ENCODE peak calls at places on chromosomes 3 and 15, in nine cellular contexts. One of them, this sample, is unnamed.

GRCh38 chr15:49101536-49101935 is 53.9 kb downstream of the COPS2 start:
- DNase-seq in hypothalamus: no peak
- DNase-seq in amniotic stem cell: peak
- DNase-seq in GM12864: no peak
- DNase-seq in AG08395: peak
- DNase-seq in stimulated activated CD8-positive, alpha-beta memory T cell treated with anti-CD3 and anti-CD28 coated beads, Interleukin-15, amount 100 ng/mL, for 1 hour: no peak
- DNase-seq in endothelial cell: no peak
- DNase-seq in HT-29: no peak
- DNase-seq in AML-193: no peak
- DNase-seq in this sample: no peak

GRCh38 chr15:75483961-75484360 is 32.5 kb upstream of the SIN3A start:
- DNase-seq in AG08395: no peak
- DNase-seq in GM12864: no peak
- DNase-seq in HT-29: no peak
- DNase-seq in amniotic stem cell: no peak
- DNase-seq in stimulated activated CD8-positive, alpha-beta memory T cell treated with anti-CD3 and anti-CD28 coated beads, Interleukin-15, amount 100 ng/mL, for 1 hour: no peak
- DNase-seq in endothelial cell: no peak
- DNase-seq in AML-193: no peak
- DNase-seq in hypothalamus: no peak
- DNase-seq in this sample: no peak

GRCh38 chr3:171328419-171329082 is 131.7 kb downstream of the TNIK start:
- DNase-seq in AG08395: no peak
- DNase-seq in AML-193: peak
- DNase-seq in HT-29: peak
- DNase-seq in stimulated activated CD8-positive, alpha-beta memory T cell treated with anti-CD3 and anti-CD28 coated beads, Interleukin-15, amount 100 ng/mL, for 1 hour: no peak
- DNase-seq in GM12864: no peak
- DNase-seq in amniotic stem cell: no peak
- DNase-seq in endothelial cell: peak
- DNase-seq in hypothalamus: no peak
- DNase-seq in this sample: no peak

GRCh38 chr3:152183473-152183872 is 85.3 kb upstream of the MBNL1 start:
- DNase-seq in AML-193: peak
- DNase-seq in AG08395: no peak
- DNase-seq in stimulated activated CD8-positive, alpha-beta memory T cell treated with anti-CD3 and anti-CD28 coated beads, Interleukin-15, amount 100 ng/mL, for 1 hour: peak
- DNase-seq in HT-29: peak
- DNase-seq in endothelial cell: peak
- DNase-seq in amniotic stem cell: no peak
- DNase-seq in hypothalamus: no peak
- DNase-seq in GM12864: no peak
- DNase-seq in this sample: peak

GRCh38 chr3:38580450-38581382 is 68.8 kb downstream of the SCN5A start:
- DNase-seq in AML-193: no peak
- DNase-seq in amniotic stem cell: no peak
- DNase-seq in stimulated activated CD8-positive, alpha-beta memory T cell treated with anti-CD3 and anti-CD28 coated beads, Interleukin-15, amount 100 ng/mL, for 1 hour: no peak
- DNase-seq in HT-29: no peak
- DNase-seq in GM12864: no peak
- DNase-seq in AG08395: no peak
- DNase-seq in endothelial cell: no peak
- DNase-seq in hypothalamus: no peak
- DNase-seq in this sample: no peak

GRCh38 chr15:61008915-61009314 is 220.2 kb downstream of the RORA start:
- DNase-seq in stimulated activated CD8-positive, alpha-beta memory T cell treated with anti-CD3 and anti-CD28 coated beads, Interleukin-15, amount 100 ng/mL, for 1 hour: no peak
- DNase-seq in GM12864: no peak
- DNase-seq in HT-29: no peak
- DNase-seq in hypothalamus: no peak
- DNase-seq in amniotic stem cell: no peak
- DNase-seq in endothelial cell: no peak
- DNase-seq in AML-193: no peak
- DNase-seq in AG08395: no peak
- DNase-seq in this sample: no peak

GRCh38 chr3:25380222-25380739 is 47.8 kb upstream of the RARB start:
- DNase-seq in amniotic stem cell: peak
- DNase-seq in hypothalamus: no peak
- DNase-seq in stimulated activated CD8-positive, alpha-beta memory T cell treated with anti-CD3 and anti-CD28 coated beads, Interleukin-15, amount 100 ng/mL, for 1 hour: no peak
- DNase-seq in HT-29: no peak
- DNase-seq in AML-193: no peak
- DNase-seq in AG08395: no peak
- DNase-seq in GM12864: no peak
- DNase-seq in endothelial cell: no peak
- DNase-seq in this sample: peak

GRCh38 chr3:143668924-143669790 is 179.1 kb downstream of the SLC9A9 start:
- DNase-seq in amniotic stem cell: no peak
- DNase-seq in AG08395: no peak
- DNase-seq in GM12864: peak
- DNase-seq in stimulated activated CD8-positive, alpha-beta memory T cell treated with anti-CD3 and anti-CD28 coated beads, Interleukin-15, amount 100 ng/mL, for 1 hour: no peak
- DNase-seq in hypothalamus: no peak
- DNase-seq in HT-29: no peak
- DNase-seq in endothelial cell: no peak
- DNase-seq in AML-193: no peak
- DNase-seq in this sample: no peak

GRCh38 chr3:196323723-196324122 is 5.7 kb upstream of the DYNLT2B start:
- DNase-seq in amniotic stem cell: no peak
- DNase-seq in GM12864: no peak
- DNase-seq in HT-29: no peak
- DNase-seq in AML-193: no peak
- DNase-seq in stimulated activated CD8-positive, alpha-beta memory T cell treated with anti-CD3 and anti-CD28 coated beads, Interleukin-15, amount 100 ng/mL, for 1 hour: no peak
- DNase-seq in AG08395: no peak
- DNase-seq in endothelial cell: peak
- DNase-seq in hypothalamus: no peak
- DNase-seq in this sample: peak

GRCh38 chr15:29040367-29040745 is 154.6 kb downstream of the APBA2 start:
- DNase-seq in hypothalamus: peak
- DNase-seq in GM12864: no peak
- DNase-seq in AG08395: no peak
- DNase-seq in HT-29: no peak
- DNase-seq in amniotic stem cell: peak
- DNase-seq in stimulated activated CD8-positive, alpha-beta memory T cell treated with anti-CD3 and anti-CD28 coated beads, Interleukin-15, amount 100 ng/mL, for 1 hour: no peak
- DNase-seq in AML-193: no peak
- DNase-seq in endothelial cell: no peak
- DNase-seq in this sample: no peak

GRCh38 chr15:81296218-81296617 is 27.7 kb downstream of the STARD5 start:
- DNase-seq in AML-193: no peak
- DNase-seq in stimulated activated CD8-positive, alpha-beta memory T cell treated with anti-CD3 and anti-CD28 coated beads, Interleukin-15, amount 100 ng/mL, for 1 hour: no peak
- DNase-seq in amniotic stem cell: no peak
- DNase-seq in hypothalamus: no peak
- DNase-seq in GM12864: no peak
- DNase-seq in HT-29: no peak
- DNase-seq in AG08395: no peak
- DNase-seq in endothelial cell: no peak
- DNase-seq in this sample: no peak

GRCh38 chr3:21717272-21717671 is 33.7 kb downstream of the ZNF385D start:
- DNase-seq in AML-193: no peak
- DNase-seq in GM12864: no peak
- DNase-seq in AG08395: no peak
- DNase-seq in hypothalamus: no peak
- DNase-seq in endothelial cell: no peak
- DNase-seq in HT-29: no peak
- DNase-seq in stimulated activated CD8-positive, alpha-beta memory T cell treated with anti-CD3 and anti-CD28 coated beads, Interleukin-15, amount 100 ng/mL, for 1 hour: no peak
- DNase-seq in amniotic stem cell: no peak
- DNase-seq in this sample: no peak

GRCh38 chr3:121295453-121295852 is 250.3 kb downstream of the POLQ start:
- DNase-seq in hypothalamus: no peak
- DNase-seq in stimulated activated CD8-positive, alpha-beta memory T cell treated with anti-CD3 and anti-CD28 coated beads, Interleukin-15, amount 100 ng/mL, for 1 hour: no peak
- DNase-seq in endothelial cell: no peak
- DNase-seq in GM12864: no peak
- DNase-seq in amniotic stem cell: no peak
- DNase-seq in AML-193: no peak
- DNase-seq in HT-29: no peak
- DNase-seq in AG08395: no peak
- DNase-seq in this sample: no peak

GRCh38 chr3:49966233-49966942 is 26.4 kb downstream of the RBM6 start:
- DNase-seq in hypothalamus: no peak
- DNase-seq in AML-193: no peak
- DNase-seq in HT-29: no peak
- DNase-seq in stimulated activated CD8-positive, alpha-beta memory T cell treated with anti-CD3 and anti-CD28 coated beads, Interleukin-15, amount 100 ng/mL, for 1 hour: no peak
- DNase-seq in endothelial cell: no peak
- DNase-seq in AG08395: no peak
- DNase-seq in GM12864: no peak
- DNase-seq in amniotic stem cell: no peak
- DNase-seq in this sample: no peak

GRCh38 chr15:67130673-67131601 is 65.5 kb downstream of the SMAD3 start:
- DNase-seq in AG08395: no peak
- DNase-seq in stimulated activated CD8-positive, alpha-beta memory T cell treated with anti-CD3 and anti-CD28 coated beads, Interleukin-15, amount 100 ng/mL, for 1 hour: no peak
- DNase-seq in hypothalamus: no peak
- DNase-seq in amniotic stem cell: no peak
- DNase-seq in HT-29: no peak
- DNase-seq in GM12864: no peak
- DNase-seq in AML-193: no peak
- DNase-seq in endothelial cell: no peak
- DNase-seq in this sample: no peak

GRCh38 chr15:26503998-26504397 is 268.9 kb downstream of the GABRB3 start:
- DNase-seq in AG08395: no peak
- DNase-seq in endothelial cell: no peak
- DNase-seq in AML-193: no peak
- DNase-seq in amniotic stem cell: no peak
- DNase-seq in stimulated activated CD8-positive, alpha-beta memory T cell treated with anti-CD3 and anti-CD28 coated beads, Interleukin-15, amount 100 ng/mL, for 1 hour: no peak
- DNase-seq in GM12864: no peak
- DNase-seq in hypothalamus: no peak
- DNase-seq in HT-29: no peak
- DNase-seq in this sample: no peak

GRCh38 chr3:7876741-7877297 is 624.8 kb upstream of the LMCD1 start:
- DNase-seq in AG08395: no peak
- DNase-seq in HT-29: peak
- DNase-seq in GM12864: no peak
- DNase-seq in stimulated activated CD8-positive, alpha-beta memory T cell treated with anti-CD3 and anti-CD28 coated beads, Interleukin-15, amount 100 ng/mL, for 1 hour: peak
- DNase-seq in hypothalamus: no peak
- DNase-seq in AML-193: no peak
- DNase-seq in amniotic stem cell: no peak
- DNase-seq in endothelial cell: no peak
- DNase-seq in this sample: no peak

GRCh38 chr15:92451225-92451825 is 57.6 kb downstream of the ST8SIA2 start:
- DNase-seq in HT-29: no peak
- DNase-seq in endothelial cell: no peak
- DNase-seq in stimulated activated CD8-positive, alpha-beta memory T cell treated with anti-CD3 and anti-CD28 coated beads, Interleukin-15, amount 100 ng/mL, for 1 hour: no peak
- DNase-seq in GM12864: no peak
- DNase-seq in hypothalamus: no peak
- DNase-seq in AML-193: no peak
- DNase-seq in amniotic stem cell: no peak
- DNase-seq in AG08395: peak
- DNase-seq in this sample: no peak

GRCh38 chr3:113746955-113747718 is at the start of gene ATP6V1A:
- DNase-seq in amniotic stem cell: peak
- DNase-seq in GM12864: no peak
- DNase-seq in HT-29: peak
- DNase-seq in endothelial cell: peak
- DNase-seq in AG08395: peak
- DNase-seq in stimulated activated CD8-positive, alpha-beta memory T cell treated with anti-CD3 and anti-CD28 coated beads, Interleukin-15, amount 100 ng/mL, for 1 hour: peak
- DNase-seq in AML-193: peak
- DNase-seq in hypothalamus: peak
- DNase-seq in this sample: peak

GRCh38 chr3:147305533-147306241 is 100.7 kb downstream of the ZIC4 start:
- DNase-seq in endothelial cell: no peak
- DNase-seq in AML-193: no peak
- DNase-seq in HT-29: no peak
- DNase-seq in AG08395: peak
- DNase-seq in hypothalamus: no peak
- DNase-seq in stimulated activated CD8-positive, alpha-beta memory T cell treated with anti-CD3 and anti-CD28 coated beads, Interleukin-15, amount 100 ng/mL, for 1 hour: no peak
- DNase-seq in amniotic stem cell: no peak
- DNase-seq in GM12864: no peak
- DNase-seq in this sample: no peak

GRCh38 chr3:169350228-169350627 is 313.3 kb downstream of the MECOM start:
- DNase-seq in endothelial cell: no peak
- DNase-seq in amniotic stem cell: no peak
- DNase-seq in AML-193: no peak
- DNase-seq in hypothalamus: no peak
- DNase-seq in GM12864: no peak
- DNase-seq in stimulated activated CD8-positive, alpha-beta memory T cell treated with anti-CD3 and anti-CD28 coated beads, Interleukin-15, amount 100 ng/mL, for 1 hour: no peak
- DNase-seq in AG08395: no peak
- DNase-seq in HT-29: no peak
- DNase-seq in this sample: no peak

GRCh38 chr15:98878172-98878571 is 129.4 kb downstream of the PGPEP1L start:
- DNase-seq in AML-193: no peak
- DNase-seq in hypothalamus: no peak
- DNase-seq in HT-29: no peak
- DNase-seq in AG08395: peak
- DNase-seq in amniotic stem cell: no peak
- DNase-seq in stimulated activated CD8-positive, alpha-beta memory T cell treated with anti-CD3 and anti-CD28 coated beads, Interleukin-15, amount 100 ng/mL, for 1 hour: no peak
- DNase-seq in endothelial cell: no peak
- DNase-seq in GM12864: no peak
- DNase-seq in this sample: no peak

GRCh38 chr3:15438988-15439387 is 11.6 kb downstream of the EAF1 start:
- DNase-seq in AG08395: peak
- DNase-seq in AML-193: peak
- DNase-seq in stimulated activated CD8-positive, alpha-beta memory T cell treated with anti-CD3 and anti-CD28 coated beads, Interleukin-15, amount 100 ng/mL, for 1 hour: no peak
- DNase-seq in hypothalamus: no peak
- DNase-seq in GM12864: no peak
- DNase-seq in HT-29: no peak
- DNase-seq in amniotic stem cell: no peak
- DNase-seq in endothelial cell: no peak
- DNase-seq in this sample: no peak

GRCh38 chr3:58383476-58383875 is 50.2 kb downstream of the PDHB start:
- DNase-seq in endothelial cell: no peak
- DNase-seq in HT-29: no peak
- DNase-seq in amniotic stem cell: no peak
- DNase-seq in GM12864: no peak
- DNase-seq in stimulated activated CD8-positive, alpha-beta memory T cell treated with anti-CD3 and anti-CD28 coated beads, Interleukin-15, amount 100 ng/mL, for 1 hour: no peak
- DNase-seq in AG08395: peak
- DNase-seq in AML-193: no peak
- DNase-seq in hypothalamus: no peak
- DNase-seq in this sample: no peak

This sample was measured in nephron progenitor cell.